ENCODE peak calls at places on chromosomes 16 and 17, in six cellular contexts. G is activated CD4-positive, alpha-beta T cell treated with anti-CD3 and anti-CD28 coated beads for 48 hours; X is anterior cingulate cortex; M is NCI-H1417; A is SJSA1; B is activated B cell treated with CpG ODN at 0.5 μM for 24 hours. F is an unnamed sample.
A peak's percentile ranks its signal among the peaks of the same experiment; 100 is the strongest.

GRCh38 chr17:61235821-61236197 is 163.8 kb upstream of the TBX2 start:
- DNase-seq in G (no peak), X (no peak), M (peak; percentile 33), A (peak; percentile 62), B (no peak), F (peak; percentile 56)

GRCh38 chr17:7380855-7381683 is at the start of gene TNK1:
- DNase-seq in G (no peak), X (no peak), M (peak; percentile 9), A (no peak), B (no peak), F (no peak)

GRCh38 chr17:1626333-1626732 is 2.3 kb downstream of the SLC43A2 start:
- DNase-seq in G (no peak), X (no peak), M (no peak), A (no peak), B (no peak), F (no peak)

GRCh38 chr17:59785091-59785799 is 77.8 kb downstream of the VMP1 start:
- DNase-seq in G (peak; percentile 41), X (no peak), M (no peak), A (no peak), B (no peak), F (no peak)

GRCh38 chr17:21041753-21042433 is 918 bp downstream of the USP22 start:
- DNase-seq in G (peak; percentile 78), X (peak; percentile 50), M (peak; percentile 75), A (peak; percentile 87), B (peak; percentile 54), F (peak; percentile 87)

GRCh38 chr16:84686702-84687298 is 13.0 kb upstream of the USP10 start:
- DNase-seq in G (no peak), X (no peak), M (no peak), A (no peak), B (no peak), F (no peak)

GRCh38 chr17:33335491-33336173 is 42.5 kb upstream of the ASIC2 start:
- DNase-seq in G (no peak), X (no peak), M (no peak), A (no peak), B (no peak), F (no peak)

GRCh38 chr17:36825113-36825955 is 111.9 kb upstream of the LHX1 start:
- DNase-seq in G (no peak), X (no peak), M (no peak), A (no peak), B (no peak), F (no peak)

GRCh38 chr17:73616120-73616872 is 27.9 kb downstream of the SDK2 start:
- DNase-seq in G (no peak), X (no peak), M (no peak), A (no peak), B (no peak), F (peak; percentile 21)

GRCh38 chr17:4806770-4807533 is at the start of gene PLD2:
- DNase-seq in G (peak; percentile 91), X (peak; percentile 59), M (peak; percentile 69), A (peak; percentile 85), B (peak; percentile 90), F (peak; percentile 81)

GRCh38 chr17:41107941-41108445 is 2.8 kb downstream of the KRTAP4-9 start:
- DNase-seq in G (no peak), X (no peak), M (no peak), A (no peak), B (no peak), F (no peak)

GRCh38 chr17:60141111-60142018 is 8.4 kb upstream of the CA4 start:
- DNase-seq in G (no peak), X (no peak), M (peak; percentile 23), A (no peak), B (no peak), F (no peak)

GRCh38 chr16:49495596-49496355 is 122.2 kb downstream of the C16orf78 start:
- DNase-seq in G (no peak), X (no peak), M (no peak), A (no peak), B (no peak), F (no peak)

GRCh38 chr16:31177136-31177535 is 2.8 kb upstream of the FUS start:
- DNase-seq in G (peak; percentile 66), X (no peak), M (no peak), A (no peak), B (no peak), F (no peak)

GRCh38 chr17:60303406-60304099 is 88.4 kb downstream of the USP32 start:
- DNase-seq in G (no peak), X (no peak), M (no peak), A (no peak), B (no peak), F (no peak)

GRCh38 chr17:38889745-38890409 is 20.0 kb downstream of the LASP1 start:
- DNase-seq in G (no peak), X (no peak), M (no peak), A (no peak), B (no peak), F (no peak)